ENCODE peak calls at places on chromosomes 12 and 14, in six cellular contexts. T is CD8-positive, alpha-beta T cell; X is uterus; R is GM10248; U is Caco-2; O is body of pancreas. H is an unnamed sample.

GRCh38 chr12:31035226-31035625 is 38.4 kb upstream of the DDX11 start:
- DNase-seq in R (no peak), X (no peak), T (no peak), U (no peak), O (no peak), H (no peak)

GRCh38 chr12:57110189-57111045 is 745 bp downstream of the STAT6 start:
- DNase-seq in O (peak; percentile 60), T (peak; percentile 80), R (peak; percentile 79), X (peak; percentile 79), U (peak; percentile 73), H (peak; percentile 76)

GRCh38 chr12:10101042-10101579 is 2.3 kb upstream of the CLEC1A start:
- DNase-seq in X (no peak), T (no peak), U (no peak), R (no peak), O (no peak), H (no peak)

GRCh38 chr12:115023279-115023678 is 339.3 kb upstream of the TBX3 start:
- DNase-seq in R (no peak), T (no peak), O (peak; percentile 50), U (no peak), X (no peak), H (no peak)

GRCh38 chr12:13173012-13173441 is 23.5 kb upstream of the EMP1 start:
- DNase-seq in O (no peak), U (no peak), X (peak; percentile 42), T (no peak), R (no peak), H (no peak)

GRCh38 chr14:92734618-92735017 is 13.8 kb downstream of the LGMN start:
- DNase-seq in R (no peak), U (no peak), O (no peak), T (no peak), X (no peak), H (no peak)

GRCh38 chr14:53630336-53630735 is 326.3 kb downstream of the BMP4 start:
- DNase-seq in U (no peak), T (no peak), O (no peak), X (no peak), R (no peak), H (no peak)

GRCh38 chr12:28057856-28058615 is 85.5 kb upstream of the PTHLH start:
- DNase-seq in U (no peak), T (no peak), O (peak; percentile 14), R (no peak), X (no peak), H (peak; percentile 3)

GRCh38 chr14:94119071-94119470 is 8.5 kb downstream of the IFI27 start:
- DNase-seq in R (no peak), O (no peak), U (no peak), T (no peak), X (no peak), H (no peak)

GRCh38 chr14:96455588-96455987 is 46.6 kb upstream of the PAPOLA start:
- DNase-seq in O (no peak), T (no peak), R (no peak), U (no peak), X (no peak), H (no peak)

GRCh38 chr14:84273181-84273580 is 1256.8 kb upstream of the FLRT2 start:
- DNase-seq in T (no peak), X (no peak), O (no peak), U (no peak), R (no peak), H (no peak)

GRCh38 chr12:48183876-48184548 is 568 bp downstream of the CCDC184 start:
- DNase-seq in T (peak; percentile 27), U (no peak), R (no peak), X (peak; percentile 17), O (no peak), H (peak; percentile 6)

GRCh38 chr12:7212678-7213077 is 23.2 kb downstream of the PEX5 start:
- DNase-seq in T (no peak), O (no peak), X (no peak), R (no peak), U (no peak), H (no peak)

GRCh38 chr12:126903180-126903876 is 1363.6 kb upstream of the TMEM132C start:
- DNase-seq in R (no peak), X (no peak), U (no peak), T (no peak), O (no peak), H (no peak)

GRCh38 chr14:95515523-95516517 is 630 bp downstream of the SYNE3 start:
- DNase-seq in X (peak; percentile 66), O (peak; percentile 68), R (peak; percentile 92), U (peak; percentile 69), T (peak; percentile 84), H (peak; percentile 66)

GRCh38 chr12:8894986-8895385 is 19.3 kb upstream of the PHC1 start:
- DNase-seq in O (no peak), R (no peak), X (no peak), U (no peak), T (no peak), H (no peak)

GRCh38 chr14:71574976-71575375 is 357.3 kb upstream of the RGS6 start:
- DNase-seq in U (no peak), O (no peak), T (no peak), X (no peak), R (no peak), H (no peak)

GRCh38 chr14:92408186-92408585 is 85.2 kb downstream of the SLC24A4 start:
- DNase-seq in O (no peak), R (no peak), T (no peak), X (no peak), U (no peak), H (no peak)

GRCh38 chr12:47094804-47095203 is 15.0 kb upstream of the AMIGO2 start:
- DNase-seq in T (no peak), R (no peak), O (no peak), X (no peak), U (no peak), H (no peak)

GRCh38 chr14:64026600-64026999 is 173.8 kb downstream of the SYNE2 start:
- DNase-seq in T (no peak), R (no peak), O (no peak), X (no peak), U (no peak), H (no peak)

GRCh38 chr12:120106151-120106550 is 10.4 kb downstream of the RAB35 start:
- DNase-seq in T (no peak), U (no peak), X (no peak), R (no peak), O (no peak), H (no peak)

GRCh38 chr12:42322567-42322966 is 3.3 kb downstream of the ZCRB1 start:
- DNase-seq in X (no peak), T (no peak), O (peak; percentile 31), U (no peak), R (no peak), H (no peak)

GRCh38 chr14:101256266-101256665 is 305.0 kb upstream of the DIO3 start:
- DNase-seq in U (no peak), X (no peak), O (no peak), T (no peak), R (no peak), H (no peak)

GRCh38 chr14:94665121-94665520 is 52.9 kb downstream of the SERPINA3 start:
- DNase-seq in X (no peak), R (no peak), U (no peak), T (no peak), O (no peak), H (no peak)

GRCh38 chr12:93591137-93591868 is 18.8 kb downstream of the SOCS2 start:
- DNase-seq in X (peak; percentile 78), U (peak; percentile 68), T (peak; percentile 30), R (peak; percentile 59), O (peak; percentile 66), H (peak; percentile 34)

GRCh38 chr12:1662761-1663439 is 28.0 kb upstream of the ADIPOR2 start:
- DNase-seq in U (no peak), O (peak; percentile 76), R (peak; percentile 45), X (no peak), T (peak; percentile 32), H (peak; percentile 85)

GRCh38 chr12:132210223-132211055 is 66.2 kb downstream of the NOC4L start:
- DNase-seq in O (no peak), X (no peak), R (no peak), U (no peak), T (no peak), H (peak; percentile 57)

GRCh38 chr12:53624956-53625355 is 1.2 kb downstream of the ATF7 start:
- DNase-seq in R (no peak), X (no peak), T (no peak), O (no peak), U (no peak), H (no peak)

GRCh38 chr12:59651230-59651920 is 55.5 kb downstream of the SLC16A7 start:
- DNase-seq in T (no peak), U (no peak), X (no peak), R (no peak), O (no peak), H (peak; percentile 27)

GRCh38 chr12:122159879-122160278 is 14.1 kb downstream of the IL31 start:
- DNase-seq in R (no peak), X (no peak), U (no peak), O (no peak), T (no peak), H (no peak)
- TF ChIP-seq CTCF in R (peak; percentile 16), X (no peak), U (peak; percentile 31), O (no peak), T (no peak), H (no peak)

DNA sequence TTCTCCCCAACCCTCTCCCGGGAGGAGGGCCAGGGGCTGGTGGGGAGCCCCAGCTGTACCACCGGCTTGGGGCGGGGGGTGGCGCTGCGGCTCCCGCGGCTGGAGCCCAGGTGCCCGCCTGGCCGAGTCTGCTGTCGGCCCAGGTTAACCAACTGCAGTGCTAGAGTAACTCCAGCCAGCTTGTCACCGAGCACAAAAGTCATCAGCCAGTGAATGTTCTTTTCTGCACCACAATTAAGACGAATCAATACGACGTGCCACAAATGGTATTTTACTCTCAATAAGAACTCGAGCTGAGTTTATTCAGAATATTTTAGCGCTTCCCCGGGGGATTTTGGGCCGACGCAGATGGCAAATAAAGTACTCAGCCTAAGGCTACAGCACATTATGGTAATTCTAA is 83.3 kb downstream of the BCL11B start:
- DNase-seq in X (no peak), T (peak; percentile 55), R (no peak), U (no peak), O (no peak), H (no peak)
- TF ChIP-seq CTCF in X (no peak), T (peak; percentile 58), R (no peak), U (no peak), O (no peak), H (no peak)

DNA sequence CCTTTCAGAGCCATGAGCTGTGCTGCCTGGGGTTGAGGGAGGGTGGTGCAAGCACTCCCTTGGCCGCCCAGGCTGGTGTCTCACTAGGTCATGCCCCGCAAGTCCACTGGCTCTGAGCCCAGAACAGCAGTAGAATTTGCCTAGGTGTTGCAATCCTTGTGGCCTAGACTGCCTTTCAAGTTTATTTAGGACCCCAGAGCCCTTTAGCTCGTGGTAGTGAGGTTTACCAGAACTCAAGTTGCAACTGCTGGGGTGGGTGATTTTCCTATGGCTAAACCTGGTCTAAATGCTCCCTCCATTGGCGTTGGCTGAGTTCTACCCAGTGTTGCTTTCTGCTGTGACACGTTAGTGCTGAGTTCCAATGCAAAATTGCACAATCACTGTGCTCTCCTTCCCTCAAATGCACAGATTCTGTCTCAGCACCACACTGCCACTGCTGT is 287.2 kb downstream of the BCAT1 start:
- DNase-seq in O (peak; percentile 16), U (no peak), X (no peak), T (no peak), R (no peak), H (peak; percentile 32)
- TF ChIP-seq CTCF in O (no peak), U (no peak), X (no peak), T (no peak), R (no peak), H (no peak)

DNA sequence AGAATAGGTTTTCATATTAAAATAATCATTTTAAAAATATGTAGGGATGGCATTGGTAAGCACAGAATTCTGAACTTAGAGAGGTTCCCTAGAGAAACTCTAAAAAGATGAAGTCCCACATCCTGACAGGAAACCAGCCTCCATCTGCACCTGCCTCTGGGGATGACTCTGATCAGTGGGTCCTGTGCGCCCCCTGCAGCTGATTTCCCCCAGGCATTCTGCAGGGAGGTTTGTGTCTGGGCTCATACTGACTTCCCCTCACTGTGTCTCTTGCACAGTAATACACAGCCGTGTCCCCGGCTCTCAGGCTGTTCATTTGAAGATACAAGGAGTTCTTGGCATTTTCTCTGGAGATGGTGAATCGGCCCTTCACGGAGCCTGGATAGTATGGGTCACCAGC is 602.9 kb downstream of the TMEM121 start:
- DNase-seq in R (no peak), O (no peak), X (no peak), U (no peak), T (peak; percentile 46), H (no peak)
- TF ChIP-seq CTCF in R (peak; percentile 13), O (no peak), X (no peak), U (no peak), T (peak; percentile 8), H (no peak)